ENCODE peak calls at places on chromosomes 2 and 18, in five cellular contexts. I is OCI-LY7; W is AG09319; Z is substantia nigra; O is activated CD4-positive, alpha-beta T cell treated with anti-CD3 and anti-CD28 coated beads, Interleukin-2, amount 50 U/mL, for 48 hours. U is an unnamed sample.

GRCh38 chr2:161766334-161766733 is 142.1 kb downstream of the SLC4A10 start:
- DNase-seq in I (no peak), W (no peak), Z (no peak), O (no peak), U (no peak)

GRCh38 chr2:177029075-177029474 is 183.5 kb upstream of the HNRNPA3 start:
- DNase-seq in I (no peak), W (no peak), Z (no peak), O (no peak), U (no peak)

GRCh38 chr18:23238152-23238531 is 102.9 kb downstream of the CABLES1 start:
- DNase-seq in I (no peak), W (no peak), Z (no peak), O (no peak), U (peak; percentile 70)

GRCh38 chr2:41934323-41935003 is 113.4 kb upstream of the PKDCC start:
- DNase-seq in I (no peak), W (no peak), Z (no peak), O (no peak), U (no peak)

GRCh38 chr18:33210575-33211189 is 229.8 kb downstream of the CCDC178 start:
- DNase-seq in I (peak; percentile 29), W (no peak), Z (no peak), O (no peak), U (no peak)

GRCh38 chr2:150292807-150293206 is 194.7 kb downstream of the RND3 start:
- DNase-seq in I (no peak), W (no peak), Z (no peak), O (no peak), U (no peak)

GRCh38 chr2:98269274-98269673 is 77.0 kb upstream of the CNGA3 start:
- DNase-seq in I (peak; percentile 62), W (peak; percentile 15), Z (no peak), O (no peak), U (no peak)

GRCh38 chr2:241020201-241020600 is 21.8 kb downstream of the SNED1 start:
- DNase-seq in I (no peak), W (no peak), Z (no peak), O (no peak), U (no peak)

GRCh38 chr2:98468621-98469236 is 24.1 kb downstream of the INPP4A start:
- DNase-seq in I (no peak), W (no peak), Z (no peak), O (peak; percentile 69), U (no peak)

GRCh38 chr2:72214429-72215143 is 66.9 kb upstream of the CYP26B1 start:
- DNase-seq in I (no peak), W (no peak), Z (no peak), O (no peak), U (peak; percentile 70)

GRCh38 chr2:70190086-70190412 is 770 bp downstream of the C2orf42 start:
- DNase-seq in I (no peak), W (no peak), Z (no peak), O (peak; percentile 48), U (no peak)

GRCh38 chr2:145797692-145798091 is 1277.8 kb upstream of the ZEB2 start:
- DNase-seq in I (no peak), W (no peak), Z (no peak), O (no peak), U (no peak)

GRCh38 chr18:34957864-34958259 is 83.4 kb upstream of the MAPRE2 start:
- DNase-seq in I (no peak), W (no peak), Z (no peak), O (no peak), U (no peak)

GRCh38 chr2:218392891-218393462 is 6.7 kb upstream of the CTDSP1 start:
- DNase-seq in I (no peak), W (no peak), Z (no peak), O (no peak), U (no peak)

GRCh38 chr18:8095947-8096570 is 513.2 kb upstream of the RAB12 start:
- DNase-seq in I (no peak), W (no peak), Z (no peak), O (no peak), U (no peak)

GRCh38 chr2:190283783-190284182 is 35.8 kb downstream of the HIBCH start:
- DNase-seq in I (no peak), W (no peak), Z (no peak), O (no peak), U (peak; percentile 21)

GRCh38 chr2:34912084-34912483 is 1313.0 kb upstream of the FAM98A start:
- DNase-seq in I (no peak), W (no peak), Z (no peak), O (no peak), U (no peak)

GRCh38 chr2:7726989-7727388 is 809.8 kb downstream of the RNF144A start:
- DNase-seq in I (no peak), W (no peak), Z (no peak), O (no peak), U (no peak)

GRCh38 chr2:43488737-43489136 is 107.1 kb downstream of the THADA start:
- DNase-seq in I (no peak), W (no peak), Z (no peak), O (no peak), U (no peak)

GRCh38 chr2:132814651-132815050 is 144.6 kb upstream of the LYPD1 start:
- DNase-seq in I (no peak), W (no peak), Z (no peak), O (no peak), U (no peak)

GRCh38 chr2:197249771-197250397 is 60.7 kb downstream of the ANKRD44 start:
- DNase-seq in I (no peak), W (no peak), Z (no peak), O (no peak), U (no peak)

GRCh38 chr2:33670392-33670937 is 71.4 kb upstream of the FAM98A start:
- DNase-seq in I (no peak), W (no peak), Z (no peak), O (no peak), U (no peak)

GRCh38 chr2:49225126-49225525 is 70.8 kb upstream of the FSHR start:
- DNase-seq in I (no peak), W (no peak), Z (no peak), O (no peak), U (no peak)

GRCh38 chr2:73101626-73102256 is 11.0 kb downstream of the RAB11FIP5 start:
- DNase-seq in I (no peak), W (no peak), Z (no peak), O (no peak), U (no peak)

GRCh38 chr2:73776869-73777519 is 2.9 kb downstream of the DUSP11 start:
- DNase-seq in I (no peak), W (no peak), Z (no peak), O (no peak), U (no peak)

GRCh38 chr2:15562354-15563031 is 1.4 kb upstream of the NBAS start:
- DNase-seq in I (no peak), W (no peak), Z (no peak), O (no peak), U (no peak)

GRCh38 chr2:197705912-197706838 is 1.0 kb downstream of the MARS2 start:
- DNase-seq in I (peak; percentile 74), W (no peak), Z (no peak), O (no peak), U (no peak)

GRCh38 chr2:201980389-201980821 is 53.2 kb upstream of the FZD7 start:
- DNase-seq in I (no peak), W (no peak), Z (no peak), O (no peak), U (no peak)

GRCh38 chr2:41933585-41934322 is 114.1 kb upstream of the PKDCC start:
- DNase-seq in I (no peak), W (peak; percentile 69), Z (no peak), O (no peak), U (peak; percentile 92)

GRCh38 chr18:67705748-67706147 is 189.2 kb upstream of the DSEL start:
- DNase-seq in I (no peak), W (no peak), Z (no peak), O (no peak), U (no peak)

GRCh38 chr2:203936535-203936934 is at the start of gene ICOS:
- DNase-seq in I (no peak), W (no peak), Z (no peak), O (no peak), U (no peak)

GRCh38 chr18:54948350-54948837 is 10.9 kb downstream of the CCDC68 start:
- DNase-seq in I (no peak), W (no peak), Z (no peak), O (no peak), U (no peak)

U was measured in GM04503.